ENCODE peak calls at places on chromosome X, in five cellular contexts. Z is GM12865; F is BJ; W is activated CD4-positive, CD25-positive, alpha-beta regulatory T cell; L is NCI-H748 treated with DMSO at 0.1 percent for 48 hours. N is an unnamed sample.

GRCh38 chrX:13064599-13065143 is 20.3 kb upstream of the FAM9C start:
- DNase-seq in Z (no peak), F (peak), W (no peak), L (no peak), N (no peak)

GRCh38 chrX:139506318-139506717 is 24.2 kb upstream of the F9 start:
- DNase-seq in Z (no peak), F (no peak), W (no peak), L (no peak), N (no peak)

GRCh38 chrX:20285513-20285912 is 18.8 kb upstream of the RPS6KA3 start:
- DNase-seq in Z (no peak), F (no peak), W (no peak), L (no peak), N (peak)

GRCh38 chrX:33062016-33062415 is 149.3 kb downstream of the DMD start:
- DNase-seq in Z (no peak), F (no peak), W (no peak), L (no peak), N (no peak)

GRCh38 chrX:112968351-112969133 is 127.9 kb upstream of the AMOT start:
- DNase-seq in Z (no peak), F (no peak), W (no peak), L (no peak), N (peak)

GRCh38 chrX:76520273-76521054 is 93.0 kb downstream of the MAGEE1 start:
- DNase-seq in Z (no peak), F (no peak), W (no peak), L (no peak), N (no peak)

GRCh38 chrX:51395807-51396728 is 63.4 kb downstream of the NUDT10 start:
- DNase-seq in Z (peak), F (no peak), W (peak), L (no peak), N (peak)

GRCh38 chrX:38940547-38940946 is 139.3 kb downstream of the MID1IP1 start:
- DNase-seq in Z (no peak), F (no peak), W (no peak), L (no peak), N (peak)

GRCh38 chrX:34528081-34528480 is 129.0 kb downstream of the TMEM47 start:
- DNase-seq in Z (no peak), F (no peak), W (no peak), L (no peak), N (peak)

GRCh38 chrX:16953606-16954211 is 7.3 kb downstream of the REPS2 start:
- DNase-seq in Z (no peak), F (no peak), W (no peak), L (no peak), N (peak)

GRCh38 chrX:143661286-143661685 is 25.4 kb upstream of the SLITRK4 start:
- DNase-seq in Z (no peak), F (no peak), W (no peak), L (no peak), N (no peak)

GRCh38 chrX:48890934-48891401 is 6.6 kb downstream of the TIMM17B start:
- DNase-seq in Z (no peak), F (no peak), W (no peak), L (no peak), N (no peak)

GRCh38 chrX:80799616-80800015 is 10.1 kb downstream of the BRWD3 start:
- DNase-seq in Z (no peak), F (no peak), W (no peak), L (no peak), N (no peak)

GRCh38 chrX:109714340-109714958 is 18.6 kb downstream of the ACSL4 start:
- DNase-seq in Z (no peak), F (no peak), W (no peak), L (no peak), N (peak)

GRCh38 chrX:53093177-53093655 is 726 bp upstream of the KANTR start:
- DNase-seq in Z (peak), F (no peak), W (peak), L (peak), N (peak)

GRCh38 chrX:115318139-115318538 is 28.6 kb downstream of the LUZP4 start:
- DNase-seq in Z (no peak), F (no peak), W (no peak), L (no peak), N (no peak)

GRCh38 chrX:101171883-101172400 is 47.6 kb upstream of the DRP2 start:
- DNase-seq in Z (no peak), F (no peak), W (no peak), L (no peak), N (no peak)

GRCh38 chrX:145549476-145549875 is 268.2 kb upstream of the SLITRK2 start:
- DNase-seq in Z (no peak), F (no peak), W (no peak), L (no peak), N (no peak)

GRCh38 chrX:155993421-155993820 is 4.1 kb upstream of the IL9R start:
- DNase-seq in Z (no peak), F (no peak), W (no peak), L (no peak), N (no peak)

GRCh38 chrX:36950495-36951253 is 57.5 kb upstream of the FAM47C start:
- DNase-seq in Z (no peak), F (no peak), W (no peak), L (no peak), N (no peak)

GRCh38 chrX:80512924-80513323 is 92.7 kb downstream of the TENT5D start:
- DNase-seq in Z (no peak), F (no peak), W (no peak), L (no peak), N (no peak)

GRCh38 chrX:39513836-39514235 is 583.9 kb downstream of the BCOR start:
- DNase-seq in Z (no peak), F (no peak), W (no peak), L (no peak), N (no peak)

GRCh38 chrX:129790808-129791207 is 11.1 kb downstream of the SASH3 start:
- DNase-seq in Z (no peak), F (no peak), W (no peak), L (no peak), N (no peak)

GRCh38 chrX:75151828-75152592 is 4.1 kb downstream of the ABCB7 start:
- DNase-seq in Z (no peak), F (no peak), W (no peak), L (no peak), N (peak)

GRCh38 chrX:48466696-48467095 is 3.4 kb downstream of the SLC38A5 start:
- DNase-seq in Z (peak), F (no peak), W (peak), L (no peak), N (no peak)

GRCh38 chrX:153635388-153635787 is 11.6 kb upstream of the DUSP9 start:
- DNase-seq in Z (no peak), F (no peak), W (no peak), L (no peak), N (no peak)

N was measured in epithelial cell of esophagus.